ENCODE peak calls at places on chromosomes 2 and 18, in eight cellular contexts. V is activated T-cell treated with anti-CD3 and anti-CD28 coated beads for 4 hours; M is cardiac muscle cell; T is cardiac fibroblast; Q is endothelial cell of umbilical vein; L is KG1; Y is CD4-positive, CD25-positive, alpha-beta regulatory T cell; D is OCI-LY7. G is an unnamed sample.

GRCh38 chr18:56009451-56009850 is 421.5 kb upstream of the TCF4 start:
- DNase-seq in M (no peak), V (no peak), Y (no peak), L (no peak), Q (no peak), T (no peak), D (no peak), G (no peak)

GRCh38 chr2:57941826-57942225 is 104.8 kb upstream of the VRK2 start:
- DNase-seq in M (no peak), D (no peak), V (no peak), Y (no peak), Q (no peak), L (no peak), T (no peak), G (no peak)

GRCh38 chr2:84435331-84436081 is 23.6 kb downstream of the SUCLG1 start:
- DNase-seq in L (no peak), M (no peak), Y (no peak), Q (no peak), D (no peak), T (peak; percentile 68), V (no peak), G (no peak)

GRCh38 chr2:64905338-64906024 is 83.7 kb upstream of the SLC1A4 start:
- DNase-seq in Q (no peak), D (peak; percentile 67), M (no peak), Y (no peak), T (no peak), L (no peak), V (no peak), G (no peak)

GRCh38 chr18:54023471-54023870 is 201.0 kb downstream of the MBD2 start:
- DNase-seq in Y (no peak), D (no peak), L (no peak), Q (peak; percentile 9), V (no peak), M (no peak), T (peak; percentile 0), G (no peak)

GRCh38 chr18:74082476-74083070 is 65.1 kb downstream of the FBXO15 start:
- DNase-seq in L (peak; percentile 26), D (peak; percentile 77), M (peak; percentile 58), V (peak; percentile 23), T (peak; percentile 47), Q (no peak), Y (peak; percentile 70), G (peak; percentile 59)

GRCh38 chr2:191991442-191991841 is 144.6 kb upstream of the CAVIN2 start:
- DNase-seq in D (no peak), Q (no peak), Y (no peak), T (no peak), L (no peak), M (no peak), V (no peak), G (no peak)

GRCh38 chr18:50177294-50177992 is 17.5 kb downstream of the MYO5B start:
- DNase-seq in L (no peak), Q (no peak), Y (no peak), D (no peak), M (no peak), V (no peak), T (no peak), G (no peak)

GRCh38 chr2:220857371-220857770 is 714.7 kb downstream of the EPHA4 start:
- DNase-seq in D (no peak), M (peak; percentile 3), T (no peak), V (no peak), Q (no peak), Y (no peak), L (no peak), G (no peak)

GRCh38 chr2:501130-501529 is 176.1 kb downstream of the TMEM18 start:
- DNase-seq in L (no peak), T (no peak), Y (no peak), D (no peak), V (no peak), M (no peak), Q (no peak), G (no peak)

GRCh38 chr2:143513081-143513480 is 383.9 kb downstream of the ARHGAP15 start:
- DNase-seq in L (no peak), T (peak; percentile 83), M (peak; percentile 53), Q (peak; percentile 61), V (no peak), D (peak; percentile 24), Y (no peak), G (no peak)

GRCh38 chr18:9884090-9884489 is 1.7 kb upstream of the TXNDC2 start:
- DNase-seq in Y (no peak), V (no peak), M (no peak), L (no peak), D (no peak), T (no peak), Q (no peak), G (no peak)